ENCODE peak calls at places on chromosomes 12 and 14, in ten cellular contexts. J is fibroblast of mammary gland; U is SHP77; K is activated T-cell treated with anti-CD3 and anti-CD28 coated beads for 1 hour; H is A549; A is myocyte; Y is stimulated activated CD4-positive, alpha-beta T cell treated with anti-CD3 and anti-CD28 coated beads, Interleukin-4, amount 100 ng/mL, for 4 hours; E is germinal center; G is activated CD4-positive, alpha-beta memory T cell treated with anti-CD3 and anti-CD28 coated beads, Interleukin-2, amount 10 ng/mL, durations not matched to agents 7 days and 5 days; S is SW480. C is an unnamed sample.

GRCh38 chr12:29220632-29221336 is 71.7 kb downstream of the FAR2 start:
- DNase-seq in J (no peak), U (peak; percentile 72), K (no peak), H (no peak), A (no peak), Y (no peak), E (no peak), G (no peak), S (peak; percentile 97), C (no peak)

GRCh38 chr12:646303-647038 is 16.8 kb downstream of the NINJ2 start:
- DNase-seq in J (peak; percentile 72), U (no peak), K (no peak), H (peak; percentile 58), A (peak; percentile 47), Y (no peak), E (no peak), G (no peak), S (no peak), C (no peak)

GRCh38 chr12:56157201-56158028 is 744 bp upstream of the MYL6 start:
- DNase-seq in J (peak; percentile 78), U (peak; percentile 68), K (peak; percentile 40), H (peak; percentile 87), A (peak; percentile 90), Y (peak; percentile 46), E (peak; percentile 85), G (peak; percentile 67), S (peak; percentile 94), C (peak; percentile 84)

GRCh38 chr12:53770281-53770680 is 18.5 kb upstream of the CISTR start:
- DNase-seq in J (peak; percentile 99), U (no peak), K (no peak), H (peak; percentile 66), A (peak; percentile 67), Y (no peak), E (no peak), G (no peak), S (peak; percentile 92), C (no peak)

GRCh38 chr12:48038085-48038484 is 33.8 kb upstream of the COL2A1 start:
- DNase-seq in J (no peak), U (no peak), K (no peak), H (no peak), A (no peak), Y (no peak), E (peak; percentile 28), G (no peak), S (no peak), C (peak; percentile 9)

GRCh38 chr12:52561880-52562449 is 9.0 kb upstream of the KRT71 start:
- DNase-seq in J (peak; percentile 14), U (peak; percentile 4), K (no peak), H (peak; percentile 41), A (peak; percentile 6), Y (no peak), E (no peak), G (no peak), S (no peak), C (no peak)

GRCh38 chr12:106195638-106196037 is 52.2 kb downstream of the CKAP4 start:
- DNase-seq in J (peak; percentile 82), U (no peak), K (no peak), H (no peak), A (peak; percentile 86), Y (no peak), E (no peak), G (no peak), S (no peak), C (no peak)

GRCh38 chr14:71165121-71165574 is 257.9 kb downstream of the PCNX1 start:
- DNase-seq in J (no peak), U (no peak), K (no peak), H (no peak), A (peak; percentile 22), Y (no peak), E (no peak), G (no peak), S (no peak), C (no peak)

GRCh38 chr12:14845350-14845750 is 2.0 kb upstream of the ART4 start:
- DNase-seq in J (peak; percentile 65), U (peak; percentile 1), K (peak; percentile 19), H (peak; percentile 64), A (peak; percentile 78), Y (peak; percentile 12), E (peak; percentile 57), G (peak; percentile 39), S (peak; percentile 62), C (peak; percentile 42)

GRCh38 chr12:16307843-16308475 is 30.5 kb upstream of the SLC15A5 start:
- DNase-seq in J (peak; percentile 27), U (no peak), K (no peak), H (no peak), A (no peak), Y (no peak), E (no peak), G (no peak), S (no peak), C (no peak)

GRCh38 chr14:63573579-63573978 is 30.4 kb upstream of the PPP2R5E start:
- DNase-seq in J (no peak), U (no peak), K (no peak), H (no peak), A (no peak), Y (no peak), E (no peak), G (no peak), S (no peak), C (no peak)

GRCh38 chr12:29238822-29239291 is 89.8 kb downstream of the FAR2 start:
- DNase-seq in J (peak; percentile 75), U (no peak), K (no peak), H (no peak), A (no peak), Y (no peak), E (no peak), G (no peak), S (no peak), C (no peak)

GRCh38 chr12:74780458-74781241 is 243.0 kb downstream of the ATXN7L3B start:
- DNase-seq in J (peak; percentile 18), U (no peak), K (no peak), H (no peak), A (peak; percentile 27), Y (no peak), E (no peak), G (no peak), S (no peak), C (no peak)

GRCh38 chr12:62677355-62677754 is 210.7 kb downstream of the MON2 start:
- DNase-seq in J (no peak), U (no peak), K (no peak), H (no peak), A (no peak), Y (no peak), E (no peak), G (no peak), S (no peak), C (no peak)

GRCh38 chr12:113130457-113131135 is 5.0 kb downstream of the RASAL1 start:
- DNase-seq in J (no peak), U (peak; percentile 44), K (no peak), H (peak; percentile 48), A (peak; percentile 22), Y (no peak), E (peak; percentile 87), G (no peak), S (peak; percentile 71), C (peak; percentile 57)

GRCh38 chr14:37403656-37404055 is 191.4 kb downstream of the FOXA1 start:
- DNase-seq in J (no peak), U (no peak), K (no peak), H (no peak), A (no peak), Y (no peak), E (no peak), G (no peak), S (no peak), C (no peak)

GRCh38 chr12:48750769-48751356 is 34.4 kb upstream of the CCNT1 start:
- DNase-seq in J (peak; percentile 35), U (no peak), K (no peak), H (no peak), A (peak; percentile 7), Y (no peak), E (no peak), G (no peak), S (no peak), C (no peak)

GRCh38 chr14:61280526-61281185 is 482 bp downstream of the TMEM30B start:
- DNase-seq in J (no peak), U (no peak), K (peak; percentile 80), H (peak; percentile 84), A (peak; percentile 26), Y (peak; percentile 77), E (peak; percentile 65), G (peak; percentile 77), S (peak; percentile 63), C (peak; percentile 23)

GRCh38 chr14:24040692-24041091 is 11.1 kb upstream of the CARMIL3 start:
- DNase-seq in J (no peak), U (no peak), K (no peak), H (no peak), A (no peak), Y (no peak), E (no peak), G (no peak), S (no peak), C (no peak)

GRCh38 chr14:76782885-76783566 is 21.8 kb downstream of the VASH1 start:
- DNase-seq in J (no peak), U (no peak), K (no peak), H (no peak), A (no peak), Y (no peak), E (no peak), G (peak; percentile 13), S (no peak), C (no peak)

GRCh38 chr14:51652168-51653095 is 722 bp downstream of the FRMD6 start:
- DNase-seq in J (no peak), U (peak; percentile 56), K (peak; percentile 16), H (no peak), A (peak; percentile 53), Y (no peak), E (peak; percentile 43), G (peak; percentile 39), S (peak; percentile 39), C (no peak)

GRCh38 chr14:102795060-102795925 is 18.0 kb downstream of the TRAF3 start:
- DNase-seq in J (peak; percentile 88), U (peak; percentile 45), K (no peak), H (peak; percentile 76), A (peak; percentile 58), Y (peak; percentile 28), E (peak; percentile 47), G (peak; percentile 59), S (peak; percentile 74), C (peak; percentile 45)

GRCh38 chr14:68785817-68786490 is 6.9 kb downstream of the ZFP36L1 start:
- DNase-seq in J (peak; percentile 87), U (no peak), K (no peak), H (peak; percentile 87), A (peak; percentile 86), Y (peak; percentile 45), E (peak; percentile 38), G (peak; percentile 59), S (peak; percentile 88), C (no peak)

GRCh38 chr14:93032301-93032929 is 83.3 kb downstream of the ITPK1 start:
- DNase-seq in J (no peak), U (no peak), K (no peak), H (peak; percentile 81), A (peak; percentile 78), Y (no peak), E (no peak), G (no peak), S (peak; percentile 43), C (no peak)

GRCh38 chr14:68293404-68293803 is 473.8 kb downstream of the RAD51B start:
- DNase-seq in J (no peak), U (no peak), K (no peak), H (no peak), A (no peak), Y (no peak), E (peak; percentile 61), G (no peak), S (no peak), C (peak; percentile 61)

C was measured in naive B cell.